ENCODE peak calls at places on chromosomes 4 and X, in five cellular contexts. L, Y, U, V and P are unnamed samples.

GRCh38 chrX:47232197-47232802 is 509 bp upstream of the USP11 start:
- DNase-seq in L (no peak), Y (no peak), U (no peak), V (no peak), P (no peak)

GRCh38 chrX:88881536-88881935 is 134.5 kb downstream of the CPXCR1 start:
- DNase-seq in L (no peak), Y (no peak), U (no peak), V (no peak), P (no peak)

GRCh38 chr4:85028910-85029309 is 62.4 kb upstream of the WDFY3 start:
- DNase-seq in L (no peak), Y (no peak), U (no peak), V (no peak), P (no peak)

GRCh38 chrX:22220941-22221340 is 51.8 kb upstream of the CBLL2 start:
- DNase-seq in L (no peak), Y (no peak), U (no peak), V (no peak), P (no peak)

GRCh38 chrX:7270018-7270417 is 122.1 kb upstream of the PUDP start:
- DNase-seq in L (no peak), Y (no peak), U (no peak), V (no peak), P (no peak)

GRCh38 chr4:73607375-73608026 is 12.7 kb downstream of the RASSF6 start:
- DNase-seq in L (peak), Y (no peak), U (no peak), V (no peak), P (no peak)

GRCh38 chr4:174136013-174136412 is 147.5 kb downstream of the FBXO8 start:
- DNase-seq in L (no peak), Y (no peak), U (no peak), V (no peak), P (no peak)

GRCh38 chr4:80265571-80266266 is 745 bp upstream of the FGF5 start:
- DNase-seq in L (no peak), Y (no peak), U (no peak), V (no peak), P (no peak)

GRCh38 chr4:184811484-184812180 is 14.1 kb downstream of the ACSL1 start:
- DNase-seq in L (no peak), Y (no peak), U (no peak), V (no peak), P (no peak)

GRCh38 chr4:112251044-112251632 is 19.6 kb downstream of the AP1AR start:
- DNase-seq in L (no peak), Y (no peak), U (no peak), V (no peak), P (no peak)

GRCh38 chrX:43218198-43218597 is 437.9 kb upstream of the MAOA start:
- DNase-seq in L (no peak), Y (no peak), U (no peak), V (no peak), P (no peak)

GRCh38 chr4:110816367-110816766 is 193.5 kb upstream of the PITX2 start:
- DNase-seq in L (no peak), Y (no peak), U (no peak), V (no peak), P (no peak)

GRCh38 chrX:123736333-123736921 is 3.6 kb upstream of the THOC2 start:
- DNase-seq in L (no peak), Y (no peak), U (no peak), V (no peak), P (no peak)

GRCh38 chrX:16946361-16946964 is at the start of gene REPS2:
- DNase-seq in L (peak), Y (peak), U (peak), V (peak), P (peak)

GRCh38 chr4:6910340-6910959 is 824 bp downstream of the TBC1D14 start:
- DNase-seq in L (no peak), Y (no peak), U (no peak), V (no peak), P (no peak)